ENCODE peak calls at places on chromosome 7, in nine cellular contexts. H is A549, X is transverse colon, Z is ovary, L is tibial nerve, G is stomach, V is suprapubic skin, D is HepG2, W is upper lobe of left lung. U is an unnamed sample.
A peak's percentile ranks its signal among the peaks of the same experiment; 100 is the strongest.

GRCh38 chr7:155846936-155847335 is 34.7 kb upstream of the SHH start:
- DNase-seq in G (no peak), D (no peak), V (peak; percentile 41), W (no peak), X (no peak), Z (no peak), H (no peak), L (no peak), U (peak; percentile 52)

GRCh38 chr7:28041508-28042314 is 138.9 kb downstream of the JAZF1 start:
- DNase-seq in Z (no peak), X (no peak), G (no peak), H (peak; percentile 87), V (no peak), D (no peak), L (no peak), W (no peak), U (no peak)

GRCh38 chr7:85719981-85720963 is 533.4 kb upstream of the SEMA3D start:
- DNase-seq in G (no peak), Z (no peak), W (no peak), X (no peak), H (peak; percentile 45), D (no peak), L (no peak), V (no peak), U (no peak)

GRCh38 chr7:52088008-52088787 is 771.6 kb upstream of the COBL start:
- DNase-seq in G (no peak), Z (no peak), H (no peak), V (no peak), W (no peak), X (no peak), L (no peak), D (no peak), U (no peak)

GRCh38 chr7:127736511-127736910 is 84.5 kb downstream of the SND1 start:
- DNase-seq in D (no peak), G (peak; percentile 30), Z (no peak), X (no peak), V (no peak), L (no peak), H (no peak), W (no peak), U (no peak)

GRCh38 chr7:147182859-147183258 is 1066.3 kb downstream of the CNTNAP2 start:
- DNase-seq in H (no peak), X (no peak), L (no peak), V (no peak), D (no peak), W (no peak), Z (no peak), G (no peak), U (no peak)

GRCh38 chr7:124992881-124993562 is 63.4 kb upstream of the POT1 start:
- DNase-seq in H (peak; percentile 51), Z (no peak), L (no peak), V (no peak), X (no peak), D (no peak), G (peak; percentile 33), W (no peak), U (no peak)

GRCh38 chr7:73721237-73721848 is 1.9 kb upstream of the STX1A start:
- DNase-seq in D (no peak), V (no peak), Z (no peak), X (peak; percentile 53), G (peak; percentile 90), H (peak; percentile 59), L (no peak), W (peak; percentile 49), U (peak; percentile 89)

GRCh38 chr7:51142741-51143390 is 173.7 kb downstream of the COBL start:
- DNase-seq in V (no peak), W (no peak), Z (no peak), H (no peak), L (no peak), G (no peak), X (no peak), D (no peak), U (no peak)

GRCh38 chr7:26305869-26306665 is 14.4 kb downstream of the SNX10 start:
- DNase-seq in G (no peak), H (no peak), X (no peak), D (no peak), V (no peak), L (no peak), W (peak; percentile 43), Z (no peak), U (no peak)

GRCh38 chr7:26309089-26309488 is 17.4 kb downstream of the SNX10 start:
- DNase-seq in H (no peak), G (no peak), X (no peak), V (no peak), D (no peak), L (no peak), Z (no peak), W (no peak), U (no peak)

GRCh38 chr7:26307226-26307625 is 15.6 kb downstream of the SNX10 start:
- DNase-seq in G (no peak), L (peak; percentile 54), Z (no peak), X (peak; percentile 23), H (no peak), V (no peak), W (peak; percentile 73), D (no peak), U (no peak)

GRCh38 chr7:26306770-26307169 is 15.1 kb downstream of the SNX10 start:
- DNase-seq in W (no peak), Z (no peak), H (no peak), V (no peak), G (no peak), L (no peak), X (no peak), D (no peak), U (no peak)

GRCh38 chr7:26308551-26308950 is 16.9 kb downstream of the SNX10 start:
- DNase-seq in H (no peak), X (no peak), Z (no peak), D (no peak), L (no peak), V (no peak), G (no peak), W (no peak), U (no peak)
- TF ChIP-seq CTCF in H (no peak), X (no peak), Z (no peak), D (no peak), L (no peak), V (no peak), G (no peak), W (no peak), U (no peak)

DNA sequence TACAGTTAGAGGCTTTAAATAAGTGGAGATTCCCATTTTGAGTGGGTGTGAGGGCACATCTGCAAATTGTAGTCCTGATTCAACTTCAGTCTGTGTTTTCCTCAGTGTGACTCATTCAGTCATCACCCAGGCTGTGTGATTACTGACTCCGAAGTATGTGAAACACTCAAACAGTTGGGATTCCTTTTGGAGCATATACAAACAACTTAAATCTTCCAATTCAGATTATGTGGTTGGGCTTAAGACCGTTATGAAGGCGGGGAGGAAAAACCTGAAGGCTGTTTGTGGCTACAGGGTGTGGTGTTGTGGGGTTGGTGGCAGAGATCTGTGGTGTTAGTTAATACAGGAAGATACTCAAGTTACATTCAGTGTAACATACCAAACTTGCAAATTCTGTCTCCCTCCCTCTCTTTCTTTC is 259.7 kb upstream of the FERD3L start:
- DNase-seq in Z (no peak), G (no peak), L (no peak), X (no peak), V (no peak), W (no peak), D (no peak), H (peak; percentile 83), U (no peak)
- TF ChIP-seq EP300 in Z (no peak), G (no peak), L (no peak), X (no peak), V (no peak), W (no peak), D (no peak), H (no peak), U (no peak)

GRCh38 chr7:151081170-151082101 is 827 bp upstream of the FASTK start:
- DNase-seq in G (peak; percentile 48), W (no peak), D (no peak), L (no peak), Z (no peak), X (peak; percentile 59), H (peak; percentile 46), V (no peak), U (no peak)
- TF ChIP-seq POLR2A in G (no peak), W (no peak), D (no peak), L (no peak), Z (no peak), X (no peak), H (no peak), V (no peak), U (no peak)

DNA sequence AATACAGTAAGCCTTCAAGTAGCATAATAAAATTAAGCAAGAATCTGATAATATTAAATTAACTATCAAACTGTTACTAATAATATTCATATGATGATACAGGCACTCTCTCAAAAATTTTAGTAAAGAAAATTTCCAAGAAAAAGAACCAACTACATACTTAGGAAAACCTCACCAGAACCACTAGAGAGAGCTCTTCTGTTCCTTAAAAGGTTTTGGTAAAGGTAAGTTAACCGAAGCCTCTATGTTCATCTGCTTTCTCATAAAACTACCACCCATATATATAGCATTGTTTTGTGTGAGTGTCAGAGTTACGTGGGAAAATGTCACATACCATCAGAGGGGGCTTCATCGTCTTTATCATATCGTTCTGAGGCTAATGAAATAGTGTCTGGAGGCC is 20.7 kb downstream of the SKAP2 start:
- DNase-seq in H (peak; percentile 55), D (no peak), W (no peak), Z (no peak), X (no peak), G (no peak), L (no peak), V (no peak), U (no peak)
- TF ChIP-seq CTCF in H (peak; percentile 40), D (no peak), W (no peak), Z (no peak), X (no peak), G (no peak), L (no peak), V (no peak), U (no peak)

DNA sequence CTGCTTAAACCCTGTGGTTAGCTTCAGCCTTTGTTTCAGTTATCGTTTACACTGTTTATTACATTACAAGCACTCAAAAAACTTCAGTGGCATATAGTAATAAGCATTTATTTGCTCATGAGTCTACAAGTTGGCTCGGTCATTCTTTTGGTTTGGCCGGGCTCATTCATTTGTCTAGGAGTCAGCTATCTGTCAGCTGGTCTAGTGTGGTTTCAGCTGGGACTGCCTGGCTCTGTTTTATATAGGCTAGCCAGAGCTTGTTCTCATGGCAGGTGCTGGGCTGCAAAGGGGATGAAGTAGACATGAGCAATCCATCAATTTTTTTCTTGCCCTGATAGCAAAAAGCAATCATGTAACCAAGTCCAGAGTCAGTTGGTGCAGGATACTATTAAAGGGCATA is 103.6 kb downstream of the MKLN1 start:
- DNase-seq in W (no peak), Z (no peak), L (peak; percentile 30), D (no peak), H (peak; percentile 5), X (peak; percentile 10), V (no peak), G (peak; percentile 55), U (no peak)
- TF ChIP-seq EP300 in W (no peak), Z (no peak), L (no peak), D (no peak), H (no peak), X (no peak), V (no peak), G (no peak), U (no peak)

DNA sequence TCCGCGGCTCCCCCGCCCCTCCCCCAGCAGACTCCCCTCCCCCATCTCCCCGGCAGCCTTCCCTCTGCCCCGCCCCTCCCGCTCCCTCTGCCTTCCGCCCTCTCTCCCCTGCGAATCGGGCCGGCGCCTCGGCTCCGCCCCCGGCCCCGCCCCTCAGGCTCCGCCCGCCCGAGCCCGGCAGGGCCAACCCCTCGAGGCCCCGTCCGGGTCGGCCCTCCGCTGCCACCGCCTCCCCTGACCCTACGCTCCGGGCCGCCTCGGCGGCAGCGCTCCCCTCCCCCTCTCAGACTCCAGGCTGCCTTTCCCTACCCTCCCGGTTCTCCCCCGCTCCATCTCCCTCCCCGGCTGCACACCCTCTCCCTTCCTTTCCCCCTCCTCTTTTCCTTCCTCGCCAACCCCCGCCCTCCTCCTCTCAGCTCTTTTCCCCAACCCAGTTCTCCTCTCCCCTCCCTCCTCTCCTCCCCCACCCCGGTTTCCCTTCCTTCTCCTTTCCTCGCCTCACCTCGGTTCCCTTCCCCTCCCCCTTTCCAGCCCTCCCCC is 1.6 kb downstream of the ZNF467 start:
- DNase-seq in X (peak; percentile 92), V (peak; percentile 92), W (peak; percentile 93), G (peak; percentile 95), D (peak; percentile 61), L (peak; percentile 77), H (peak; percentile 88), Z (peak; percentile 92), U (peak; percentile 96)
- TF ChIP-seq POLR2A in X (no peak), V (no peak), W (no peak), G (no peak), D (no peak), L (no peak), H (no peak), Z (no peak), U (no peak)

U was measured in sigmoid colon.